ENCODE peak calls at places on chromosomes 12 and 14, in six cellular contexts. V is fibroblast of lung, Y is astrocyte, A is GM23248, S is colonic mucosa, U is IMR-90. B is an unnamed sample.

GRCh38 chr12:24488091-24488596 is 460.8 kb downstream of the BCAT1 start:
- DNase-seq in A (no peak), S (no peak), V (peak), Y (peak), U (peak), B (no peak)

GRCh38 chr12:17020765-17021164 is 414.8 kb upstream of the LMO3 start:
- DNase-seq in Y (no peak), A (no peak), U (no peak), S (no peak), V (no peak), B (no peak)

GRCh38 chr12:88889326-88890110 is 309.2 kb upstream of the KITLG start:
- DNase-seq in V (peak), S (no peak), U (peak), A (peak), Y (peak), B (peak)

GRCh38 chr12:41058266-41058665 is 129.9 kb upstream of the PDZRN4 start:
- DNase-seq in V (no peak), A (no peak), U (peak), Y (peak), S (no peak), B (peak)

GRCh38 chr14:24789277-24789832 is 155.4 kb upstream of the GZMB start:
- DNase-seq in U (no peak), A (no peak), Y (no peak), V (no peak), S (no peak), B (peak)

GRCh38 chr14:78448483-78449094 is 278.4 kb downstream of the NRXN3 start:
- DNase-seq in V (peak), Y (no peak), S (peak), A (peak), U (no peak), B (peak)

GRCh38 chr12:108477055-108477880 is 37.8 kb upstream of the FICD start:
- DNase-seq in U (no peak), Y (no peak), A (no peak), S (no peak), V (no peak), B (no peak)

GRCh38 chr12:42468853-42469252 is 120.7 kb downstream of the PRICKLE1 start:
- DNase-seq in A (peak), S (no peak), U (no peak), V (no peak), Y (no peak), B (no peak)

GRCh38 chr14:100071545-100071944 is 6.3 kb downstream of the EVL start:
- DNase-seq in Y (no peak), V (no peak), S (no peak), U (no peak), A (no peak), B (no peak)

GRCh38 chr12:65682145-65682544 is 142.1 kb upstream of the HMGA2 start:
- DNase-seq in V (no peak), U (no peak), Y (no peak), S (no peak), A (no peak), B (no peak)

GRCh38 chr14:92005019-92005418 is 34.8 kb downstream of the TRIP11 start:
- DNase-seq in V (no peak), Y (no peak), U (no peak), A (no peak), S (no peak), B (no peak)

GRCh38 chr12:26198742-26199141 is 3.4 kb downstream of the SSPN start:
- DNase-seq in V (peak), U (peak), A (peak), Y (peak), S (no peak), B (peak)

GRCh38 chr14:93715279-93715927 is 72.9 kb downstream of the PRIMA1 start:
- DNase-seq in U (no peak), V (no peak), Y (no peak), A (no peak), S (peak), B (no peak)

GRCh38 chr14:71022015-71022919 is 115.0 kb downstream of the PCNX1 start:
- DNase-seq in U (no peak), Y (no peak), V (no peak), S (no peak), A (no peak), B (no peak)

GRCh38 chr12:26629864-26630263 is 203.1 kb downstream of the ITPR2 start:
- DNase-seq in V (peak), U (peak), A (peak), Y (peak), S (no peak), B (peak)

GRCh38 chr12:50620050-50620974 is 115.5 kb downstream of the DIP2B start:
- DNase-seq in A (peak), S (no peak), Y (peak), V (peak), U (peak), B (peak)

GRCh38 chr14:73764881-73765280 is 50.7 kb upstream of the PNMA1 start:
- DNase-seq in Y (no peak), S (peak), V (no peak), A (no peak), U (no peak), B (no peak)

GRCh38 chr14:68952544-68953535 is 26.3 kb downstream of the ACTN1 start:
- DNase-seq in U (peak), V (peak), Y (peak), S (no peak), A (peak), B (peak)

GRCh38 chr14:34465069-34465859 is 3.2 kb upstream of the SPTSSA start:
- DNase-seq in A (peak), V (peak), U (peak), S (peak), Y (peak), B (no peak)

GRCh38 chr14:105064721-105065143 is 498 bp downstream of the GPR132 start:
- DNase-seq in A (peak), U (peak), V (no peak), Y (peak), S (no peak), B (no peak)
- H3K9ac ChIP-seq in A (no peak), U (no peak), V (no peak), Y (no peak), S (peak), B (no peak)

DNA sequence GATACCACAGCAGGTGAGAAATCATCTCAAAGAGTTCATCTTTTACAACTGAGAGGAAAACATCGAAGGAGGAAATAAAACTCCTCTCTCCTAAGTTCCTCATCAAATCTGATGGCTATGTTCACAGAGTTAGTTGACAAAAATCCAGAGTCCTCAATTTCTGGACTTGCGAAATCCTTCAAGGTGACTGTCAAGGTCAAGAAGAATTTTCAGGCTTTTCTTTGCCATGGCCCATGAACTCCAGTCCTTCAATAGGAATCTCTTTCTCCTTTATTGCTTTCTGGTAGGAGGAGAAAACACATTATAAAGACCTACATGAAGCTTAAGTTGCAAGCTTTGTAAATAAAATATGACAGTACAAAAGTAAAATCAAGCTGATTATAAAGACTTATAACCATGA is 1.5 kb downstream of the TRIAP1 start:
- DNase-seq in Y (no peak), A (no peak), U (no peak), S (no peak), V (no peak), B (no peak)
- H3K9ac ChIP-seq in Y (no peak), A (no peak), U (no peak), S (no peak), V (no peak), B (no peak)

GRCh38 chr12:2613674-2614073 is 181.1 kb upstream of the FKBP4 start:
- DNase-seq in V (peak), U (peak), Y (peak), S (no peak), A (peak), B (peak)

GRCh38 chr12:2617365-2617764 is 177.4 kb upstream of the FKBP4 start:
- DNase-seq in Y (no peak), V (no peak), S (no peak), U (no peak), A (no peak), B (no peak)

GRCh38 chr12:2616763-2617162 is 178.0 kb upstream of the FKBP4 start:
- DNase-seq in A (no peak), S (no peak), U (no peak), V (no peak), Y (no peak), B (no peak)

GRCh38 chr12:2615665-2616387 is 178.9 kb upstream of the FKBP4 start:
- DNase-seq in S (no peak), Y (peak), U (peak), V (peak), A (no peak), B (no peak)

GRCh38 chr12:2614341-2614740 is 180.4 kb upstream of the FKBP4 start:
- DNase-seq in S (no peak), U (peak), V (peak), A (peak), Y (no peak), B (peak)
- H3K9ac ChIP-seq in S (no peak), U (no peak), V (no peak), A (peak), Y (peak), B (peak)

GRCh38 chr12:83018063-83018462 is 331.4 kb downstream of the TMTC2 start:
- DNase-seq in A (no peak), S (peak), Y (no peak), V (peak), U (no peak), B (no peak)

GRCh38 chr12:83017001-83017400 is 330.3 kb downstream of the TMTC2 start:
- DNase-seq in V (no peak), A (no peak), Y (peak), U (no peak), S (no peak), B (no peak)

GRCh38 chr12:83015390-83016225 is 328.9 kb downstream of the TMTC2 start:
- DNase-seq in S (no peak), U (no peak), V (peak), A (peak), Y (peak), B (peak)

GRCh38 chr12:83016226-83016835 is 329.6 kb downstream of the TMTC2 start:
- DNase-seq in Y (peak), U (peak), S (no peak), A (peak), V (peak), B (peak)
- H3K9ac ChIP-seq in Y (no peak), U (no peak), S (no peak), A (peak), V (no peak), B (peak)

GRCh38 chr12:131933387-131933786 is 4.3 kb downstream of the PUS1 start:
- DNase-seq in U (no peak), A (no peak), V (no peak), Y (no peak), S (no peak), B (no peak)

GRCh38 chr12:131928765-131929529 is at the start of gene PUS1:
- DNase-seq in Y (peak), V (peak), S (peak), U (peak), A (peak), B (peak)

GRCh38 chr12:131929530-131930456 is 717 bp downstream of the PUS1 start:
- DNase-seq in V (no peak), A (peak), Y (no peak), S (peak), U (peak), B (peak)

GRCh38 chr12:131928080-131928764 is 854 bp upstream of the PUS1 start:
- DNase-seq in S (no peak), A (no peak), V (peak), Y (no peak), U (peak), B (no peak)

GRCh38 chr12:131930510-131930909 is 1.4 kb downstream of the PUS1 start:
- DNase-seq in A (no peak), V (no peak), U (no peak), Y (no peak), S (no peak), B (no peak)
- H3K9ac ChIP-seq in A (peak), V (peak), U (peak), Y (peak), S (peak), B (peak)

DNA sequence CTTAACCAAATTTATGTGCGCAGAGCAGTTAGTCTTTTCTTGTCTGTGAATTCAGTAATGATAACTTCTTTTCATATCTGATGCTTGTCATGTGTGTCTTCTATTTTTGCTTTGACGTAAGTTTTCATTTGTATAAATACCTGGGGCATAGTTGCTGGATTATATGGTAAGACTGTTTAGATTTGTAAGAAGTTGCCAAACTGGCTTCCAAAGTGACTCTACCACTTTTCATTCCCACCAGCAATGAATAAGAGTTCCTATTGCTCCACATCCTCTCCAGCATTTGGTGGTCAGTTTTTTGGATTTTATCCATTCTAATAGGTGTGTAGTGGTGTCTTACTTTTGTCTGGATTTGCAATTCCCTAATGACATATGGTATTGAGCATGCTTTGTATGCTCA is 8.9 kb downstream of the ZNF268 start:
- DNase-seq in A (no peak), V (no peak), U (no peak), Y (no peak), S (no peak), B (no peak)
- H3K9ac ChIP-seq in A (no peak), V (no peak), U (no peak), Y (no peak), S (no peak), B (no peak)

DNA sequence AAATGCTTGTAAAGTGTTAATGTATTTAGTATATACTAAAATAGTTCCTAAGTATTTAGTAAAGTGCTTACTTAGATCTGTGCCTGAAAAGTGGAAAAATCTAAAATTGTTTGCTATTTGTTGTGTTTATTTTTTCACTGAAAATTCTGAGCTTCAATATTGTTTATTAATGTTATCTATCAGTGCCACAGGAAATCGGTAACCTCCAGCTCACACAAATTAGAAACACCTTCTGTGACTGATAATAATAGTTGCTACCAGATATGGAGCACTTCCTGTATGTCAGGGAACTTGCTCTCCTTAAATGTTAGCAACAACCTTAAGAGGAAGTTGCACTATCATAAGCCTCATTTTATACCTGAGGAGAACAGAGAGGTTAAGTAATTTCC is 735 bp upstream of the LRP10 start:
- DNase-seq in U (no peak), S (no peak), A (no peak), V (no peak), Y (no peak), B (no peak)
- H3K9ac ChIP-seq in U (peak), S (peak), A (peak), V (no peak), Y (peak), B (peak)

GRCh38 chr14:21098134-21098891 is at the start of gene ZNF219:
- DNase-seq in U (peak), Y (peak), A (peak), V (peak), S (peak), B (peak)

GRCh38 chr14:21097616-21098133 is 780 bp downstream of the ZNF219 start:
- DNase-seq in V (no peak), S (peak), U (no peak), Y (no peak), A (no peak), B (peak)

GRCh38 chr14:21100931-21101330 is at the start of gene TMEM253:
- DNase-seq in V (no peak), A (no peak), S (peak), Y (no peak), U (no peak), B (no peak)

GRCh38 chr14:21098892-21099595 is 589 bp upstream of the ZNF219 start:
- DNase-seq in U (no peak), A (no peak), S (no peak), V (no peak), Y (no peak), B (no peak)

DNA sequence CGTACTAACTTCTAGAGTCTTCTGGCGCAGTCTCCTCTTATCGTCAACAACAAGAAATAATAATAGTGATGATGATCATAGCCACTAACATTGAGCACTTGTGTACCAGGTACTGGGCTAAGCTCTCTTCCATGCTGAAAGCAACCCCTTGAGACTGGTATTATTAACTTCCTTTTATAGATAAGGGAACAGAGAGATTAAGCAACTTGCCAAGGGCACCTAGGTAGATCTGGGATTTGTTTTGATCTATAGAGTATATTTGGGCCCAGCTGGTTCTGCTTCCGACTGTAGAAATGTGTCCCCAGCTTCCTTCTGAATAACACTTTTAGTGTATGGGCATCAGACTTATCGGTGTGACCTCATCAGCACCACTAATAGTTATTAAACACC is 1.1 kb upstream of the ZNF219 start:
- DNase-seq in V (no peak), A (no peak), U (no peak), Y (no peak), S (no peak), B (no peak)
- H3K9ac ChIP-seq in V (no peak), A (peak), U (peak), Y (no peak), S (no peak), B (peak)

B was measured in adipocyte.